ENCODE peak calls at places on chromosomes 11 and 22, in five cellular contexts. D, E, X, Z and J are unnamed samples.

GRCh38 chr22:40605676-40606250 is 30.8 kb downstream of the MRTFA start:
- DNase-seq in X (no peak), D (no peak), Z (no peak), E (no peak), J (no peak)

GRCh38 chr11:7892751-7893356 is 38.2 kb downstream of the OR10A6 start:
- DNase-seq in D (no peak), Z (no peak), X (no peak), E (peak), J (no peak)

GRCh38 chr11:105367129-105367528 is 227.6 kb upstream of the CARD18 start:
- DNase-seq in E (no peak), D (no peak), Z (no peak), X (no peak), J (no peak)

GRCh38 chr11:34204396-34205279 is 99.2 kb downstream of the NAT10 start:
- DNase-seq in E (peak), Z (no peak), X (no peak), D (no peak), J (no peak)

GRCh38 chr11:75184757-75185156 is 33.9 kb downstream of the SLCO2B1 start:
- DNase-seq in X (no peak), D (no peak), Z (no peak), E (no peak), J (no peak)

GRCh38 chr11:29268733-29269132 is 748.1 kb downstream of the KCNA4 start:
- DNase-seq in X (no peak), Z (no peak), E (no peak), D (no peak), J (no peak)

GRCh38 chr11:131787119-131787518 is 416.7 kb downstream of the NTM start:
- DNase-seq in E (no peak), X (no peak), D (no peak), Z (no peak), J (no peak)

GRCh38 chr11:11081273-11081672 is 223.4 kb upstream of the ZBED5 start:
- DNase-seq in Z (no peak), E (no peak), X (no peak), D (peak), J (no peak)

GRCh38 chr22:45344339-45344738 is 34.6 kb downstream of the FAM118A start:
- DNase-seq in D (peak), E (no peak), Z (no peak), X (peak), J (no peak)

GRCh38 chr11:131025020-131025419 is 108.7 kb upstream of the SNX19 start:
- DNase-seq in E (no peak), Z (no peak), D (no peak), X (peak), J (no peak)

GRCh38 chr11:119152043-119152442 is 3.2 kb downstream of the ABCG4 start:
- DNase-seq in E (no peak), D (no peak), X (no peak), Z (no peak), J (no peak)

GRCh38 chr11:119152604-119153003 is 3.8 kb downstream of the ABCG4 start:
- DNase-seq in Z (no peak), D (no peak), E (no peak), X (no peak), J (no peak)

GRCh38 chr11:119155733-119156492 is 7.1 kb downstream of the ABCG4 start:
- DNase-seq in X (peak), Z (no peak), D (peak), E (peak), J (no peak)

GRCh38 chr11:119154178-119154577 is 5.3 kb downstream of the ABCG4 start:
- DNase-seq in D (no peak), Z (no peak), X (no peak), E (no peak), J (no peak)

GRCh38 chr11:119153049-119153818 is 4.4 kb downstream of the ABCG4 start:
- DNase-seq in X (peak), E (no peak), D (no peak), Z (no peak), J (no peak)
- TF ChIP-seq CTCF in X (peak), E (no peak), D (no peak), Z (no peak), J (no peak)

DNA sequence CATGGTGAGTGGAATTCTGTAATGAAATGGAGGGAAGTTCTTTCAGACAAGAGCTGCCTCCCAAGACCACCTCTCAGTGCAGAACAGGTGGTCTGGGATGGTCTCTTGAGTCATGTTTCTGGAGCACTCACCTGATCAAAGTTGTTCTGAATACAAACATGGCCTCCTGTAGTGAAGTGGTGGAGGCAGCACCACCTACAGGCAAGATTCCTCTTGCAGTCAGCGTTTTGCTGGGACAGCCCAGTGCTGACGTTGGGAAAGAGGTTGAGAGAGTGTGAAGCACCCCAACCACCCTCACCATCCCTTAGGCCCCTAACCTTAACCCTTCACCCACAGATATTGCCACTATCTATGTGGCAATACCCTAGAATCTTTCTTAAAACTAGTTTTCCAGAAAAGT is 371.4 kb downstream of the CADM1 start:
- DNase-seq in E (no peak), X (peak), Z (no peak), D (peak), J (no peak)
- TF ChIP-seq CTCF in E (no peak), X (peak), Z (no peak), D (peak), J (no peak)

DNA sequence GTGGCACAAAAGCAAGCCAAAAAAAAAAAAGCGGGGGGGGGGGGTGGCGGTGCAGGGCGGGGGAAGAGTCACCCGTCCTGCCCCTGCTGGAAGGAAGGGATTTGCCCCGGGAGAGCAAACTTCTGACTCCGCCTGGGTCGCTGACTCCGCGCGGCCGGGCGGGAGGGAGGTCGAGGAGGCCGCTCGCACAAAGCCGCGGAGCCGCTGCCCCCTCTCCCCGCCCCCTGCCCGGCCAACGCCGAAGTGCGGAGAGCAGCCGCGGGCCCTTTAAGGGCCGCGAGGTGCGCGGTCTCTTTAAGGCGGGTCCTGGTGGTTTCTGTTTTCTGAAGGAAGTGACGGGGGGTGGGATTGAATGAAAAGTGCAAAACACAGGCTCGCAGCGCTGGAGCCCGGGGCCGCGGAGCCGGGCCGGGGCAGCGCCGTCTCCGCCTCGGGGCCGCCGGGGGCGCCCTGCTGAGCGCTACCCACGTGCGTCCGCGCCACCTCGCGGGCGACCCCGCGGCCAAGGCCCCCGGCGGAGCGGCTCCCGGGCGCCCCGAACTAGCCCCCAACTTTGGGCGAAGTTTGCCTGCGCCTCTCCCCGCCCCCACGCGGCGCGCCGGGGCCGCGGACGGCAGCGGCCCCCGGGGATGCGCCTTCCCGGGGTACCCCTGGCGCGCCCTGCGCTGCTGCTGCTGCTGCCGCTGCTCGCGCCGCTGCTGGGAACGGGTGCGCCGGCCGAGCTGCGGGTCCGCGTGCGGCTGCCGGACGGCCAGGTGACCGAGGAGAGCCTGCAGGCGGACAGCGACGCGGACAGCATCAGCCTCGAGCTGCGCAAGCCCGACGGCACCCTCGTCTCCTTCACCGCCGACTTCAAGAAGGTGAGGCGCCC is at the start of gene OAF:
- DNase-seq in E (peak), Z (peak), X (peak), D (peak), J (peak)
- TF ChIP-seq CTCF in E (no peak), Z (no peak), X (peak), D (peak), J (peak)

GRCh38 chr11:67630943-67631331 is 1.2 kb upstream of the NUDT8 start:
- DNase-seq in Z (no peak), D (no peak), E (no peak), X (no peak), J (no peak)
- TF ChIP-seq CTCF in Z (no peak), D (no peak), E (no peak), X (no peak), J (peak)

DNA sequence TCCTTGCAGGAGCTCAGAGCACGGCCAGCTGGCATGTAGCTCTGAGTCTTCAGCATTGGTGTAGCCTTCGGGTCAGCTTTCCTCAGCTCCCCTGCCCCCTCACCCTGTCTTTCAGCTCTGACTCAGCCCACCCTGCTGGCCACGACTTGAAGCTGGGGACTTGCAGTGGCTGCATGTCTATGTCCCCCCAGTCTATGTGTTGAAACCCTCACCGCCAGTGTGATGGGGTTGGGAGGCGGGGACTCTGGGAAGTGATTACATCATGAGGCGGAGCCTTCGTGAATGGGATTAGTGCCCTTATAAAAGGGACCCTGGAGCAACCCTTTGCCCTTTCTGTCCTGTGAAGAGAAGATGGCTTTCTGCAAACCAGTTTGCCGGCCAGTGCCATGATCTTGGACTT is 111.1 kb downstream of the CTTN start:
- DNase-seq in Z (no peak), E (no peak), X (peak), D (no peak), J (no peak)
- TF ChIP-seq CTCF in Z (no peak), E (no peak), X (no peak), D (no peak), J (no peak)

DNA sequence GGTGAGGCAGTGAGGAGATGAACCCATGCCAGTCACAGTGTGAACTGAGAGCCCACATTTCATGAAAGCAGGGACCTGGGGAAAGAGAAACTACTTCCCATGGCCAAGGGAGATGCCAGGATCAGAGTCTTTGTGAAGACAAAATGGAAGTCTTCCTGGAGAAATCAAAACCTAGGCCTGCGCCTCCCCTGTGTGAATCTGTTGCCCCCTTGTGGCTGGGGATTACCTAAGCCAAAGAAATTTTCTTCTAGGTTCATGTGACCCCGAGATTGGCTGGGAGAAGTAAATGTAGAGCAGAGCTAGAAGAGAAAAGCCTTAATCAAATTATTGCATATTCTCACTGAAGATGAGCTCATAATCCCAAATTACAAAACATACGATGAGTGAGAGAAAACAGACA is 1075.3 kb downstream of the TBC1D22A start:
- DNase-seq in X (peak), D (no peak), E (peak), Z (no peak), J (no peak)
- TF ChIP-seq CTCF in X (peak), D (no peak), E (peak), Z (no peak), J (peak)

GRCh38 chr11:73322986-73323306 is 14.9 kb downstream of the ARHGEF17 start:
- DNase-seq in Z (no peak), E (no peak), D (no peak), X (no peak), J (no peak)

GRCh38 chr11:73322111-73322985 is 14.3 kb downstream of the ARHGEF17 start:
- DNase-seq in Z (no peak), X (no peak), D (no peak), E (no peak), J (no peak)

GRCh38 chr11:73320786-73321325 is 12.8 kb downstream of the ARHGEF17 start:
- DNase-seq in X (no peak), D (peak), E (no peak), Z (no peak), J (no peak)

GRCh38 chr11:73323464-73323863 is 15.4 kb downstream of the ARHGEF17 start:
- DNase-seq in E (no peak), Z (peak), D (peak), X (peak), J (peak)

GRCh38 chr11:73321342-73322110 is 13.4 kb downstream of the ARHGEF17 start:
- DNase-seq in E (no peak), Z (no peak), X (no peak), D (peak), J (no peak)
- TF ChIP-seq CTCF in E (no peak), Z (no peak), X (no peak), D (no peak), J (no peak)

DNA sequence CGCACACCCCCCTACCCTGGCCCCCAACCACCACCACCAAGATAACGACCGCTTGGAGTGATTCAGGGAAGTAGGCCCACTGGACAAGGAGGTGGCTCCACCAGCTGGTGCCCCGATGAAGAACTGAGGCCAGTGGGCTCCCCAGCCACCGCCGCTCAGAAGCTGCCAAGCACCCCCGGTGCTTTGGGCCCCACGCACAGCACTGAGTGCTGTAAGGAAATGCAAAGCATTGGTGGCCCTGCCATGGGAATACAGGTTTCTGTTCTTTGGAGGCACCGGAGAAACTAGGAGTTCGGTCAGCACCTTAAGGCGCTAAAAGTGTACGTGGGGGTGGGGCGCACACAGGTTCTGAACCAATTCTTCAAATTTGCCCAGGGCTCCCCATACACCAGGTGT is 664 bp upstream of the PRSS23 start:
- DNase-seq in X (peak), D (no peak), Z (no peak), E (no peak), J (no peak)
- TF ChIP-seq CTCF in X (no peak), D (no peak), Z (no peak), E (peak), J (peak)

DNA sequence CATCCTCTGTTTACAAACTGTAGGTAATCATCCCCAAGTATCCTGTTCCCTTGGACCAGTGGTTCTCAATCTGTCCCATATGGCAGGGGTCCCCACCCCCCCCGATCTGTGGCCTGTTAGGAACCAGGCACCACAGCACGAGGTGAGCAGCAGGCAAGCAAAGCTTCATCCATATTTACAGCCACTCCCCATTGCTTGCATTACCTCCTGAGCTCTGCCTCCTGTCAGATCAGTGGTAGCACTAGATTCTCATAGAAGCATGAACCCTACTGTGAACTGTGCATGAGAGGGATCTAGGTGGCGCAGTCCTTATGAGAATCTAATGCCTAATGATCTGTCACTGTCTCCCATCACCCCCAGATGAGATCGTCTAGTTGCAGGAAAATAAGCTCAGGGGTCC is 33.4 kb upstream of the EIF3M start:
- DNase-seq in Z (no peak), X (no peak), E (no peak), D (no peak), J (no peak)
- TF ChIP-seq CTCF in Z (no peak), X (no peak), E (no peak), D (no peak), J (no peak)